ENCODE peak calls at places on chromosomes 5 and 9, in four cellular contexts. One of them, this sample, is unnamed.

GRCh38 chr5:80555099-80555498 is 15.0 kb downstream of the ANKRD34B start:
- DNase-seq in activated naive CD4-positive, alpha-beta T cell treated with anti-CD3 and anti-CD28 coated beads, Interleukin-2, amount 10 ng/mL, durations not matched to agents 7 days and 5 days: no peak
- DNase-seq in Calu3: no peak
- DNase-seq in stimulated activated effector memory CD8-positive, alpha-beta T cell treated with anti-CD3 and anti-CD28 coated beads, Interleukin-12 subunit alpha, Interleukin-12 subunit beta, amount 100 ng/mL, for 72 hours: no peak
- DNase-seq in this sample: no peak

GRCh38 chr9:129253820-129254381 is 75.8 kb upstream of the IER5L start:
- DNase-seq in activated naive CD4-positive, alpha-beta T cell treated with anti-CD3 and anti-CD28 coated beads, Interleukin-2, amount 10 ng/mL, durations not matched to agents 7 days and 5 days: peak; percentile 19
- DNase-seq in stimulated activated effector memory CD8-positive, alpha-beta T cell treated with anti-CD3 and anti-CD28 coated beads, Interleukin-12 subunit alpha, Interleukin-12 subunit beta, amount 100 ng/mL, for 72 hours: no peak
- DNase-seq in Calu3: no peak
- DNase-seq in this sample: no peak

GRCh38 chr9:1647776-1648175 is 367.4 kb upstream of the SMARCA2 start:
- DNase-seq in Calu3: no peak
- DNase-seq in activated naive CD4-positive, alpha-beta T cell treated with anti-CD3 and anti-CD28 coated beads, Interleukin-2, amount 10 ng/mL, durations not matched to agents 7 days and 5 days: no peak
- DNase-seq in stimulated activated effector memory CD8-positive, alpha-beta T cell treated with anti-CD3 and anti-CD28 coated beads, Interleukin-12 subunit alpha, Interleukin-12 subunit beta, amount 100 ng/mL, for 72 hours: no peak
- DNase-seq in this sample: no peak

GRCh38 chr5:42951169-42951846 is 88.8 kb downstream of the ANXA2R start:
- DNase-seq in activated naive CD4-positive, alpha-beta T cell treated with anti-CD3 and anti-CD28 coated beads, Interleukin-2, amount 10 ng/mL, durations not matched to agents 7 days and 5 days: peak; percentile 87
- DNase-seq in stimulated activated effector memory CD8-positive, alpha-beta T cell treated with anti-CD3 and anti-CD28 coated beads, Interleukin-12 subunit alpha, Interleukin-12 subunit beta, amount 100 ng/mL, for 72 hours: peak; percentile 56
- DNase-seq in Calu3: no peak
- DNase-seq in this sample: peak; percentile 24

GRCh38 chr9:98317134-98317857 is 61.8 kb upstream of the TBC1D2 start:
- DNase-seq in Calu3: no peak
- DNase-seq in activated naive CD4-positive, alpha-beta T cell treated with anti-CD3 and anti-CD28 coated beads, Interleukin-2, amount 10 ng/mL, durations not matched to agents 7 days and 5 days: no peak
- DNase-seq in stimulated activated effector memory CD8-positive, alpha-beta T cell treated with anti-CD3 and anti-CD28 coated beads, Interleukin-12 subunit alpha, Interleukin-12 subunit beta, amount 100 ng/mL, for 72 hours: no peak
- DNase-seq in this sample: peak; percentile 60

GRCh38 chr5:128201065-128201926 is 117.7 kb downstream of the SLC12A2 start:
- DNase-seq in activated naive CD4-positive, alpha-beta T cell treated with anti-CD3 and anti-CD28 coated beads, Interleukin-2, amount 10 ng/mL, durations not matched to agents 7 days and 5 days: peak; percentile 89
- DNase-seq in Calu3: peak; percentile 42
- DNase-seq in stimulated activated effector memory CD8-positive, alpha-beta T cell treated with anti-CD3 and anti-CD28 coated beads, Interleukin-12 subunit alpha, Interleukin-12 subunit beta, amount 100 ng/mL, for 72 hours: peak; percentile 84
- DNase-seq in this sample: peak; percentile 65

GRCh38 chr5:115124741-115125140 is 45.0 kb downstream of the TRIM36 start:
- DNase-seq in stimulated activated effector memory CD8-positive, alpha-beta T cell treated with anti-CD3 and anti-CD28 coated beads, Interleukin-12 subunit alpha, Interleukin-12 subunit beta, amount 100 ng/mL, for 72 hours: no peak
- DNase-seq in activated naive CD4-positive, alpha-beta T cell treated with anti-CD3 and anti-CD28 coated beads, Interleukin-2, amount 10 ng/mL, durations not matched to agents 7 days and 5 days: no peak
- DNase-seq in Calu3: no peak
- DNase-seq in this sample: no peak

GRCh38 chr9:134339183-134339806 is 13.0 kb downstream of the RXRA start:
- DNase-seq in stimulated activated effector memory CD8-positive, alpha-beta T cell treated with anti-CD3 and anti-CD28 coated beads, Interleukin-12 subunit alpha, Interleukin-12 subunit beta, amount 100 ng/mL, for 72 hours: no peak
- DNase-seq in Calu3: no peak
- DNase-seq in activated naive CD4-positive, alpha-beta T cell treated with anti-CD3 and anti-CD28 coated beads, Interleukin-2, amount 10 ng/mL, durations not matched to agents 7 days and 5 days: no peak
- DNase-seq in this sample: no peak

GRCh38 chr9:137784641-137785513 is 92.7 kb upstream of the CACNA1B start:
- DNase-seq in Calu3: no peak
- DNase-seq in activated naive CD4-positive, alpha-beta T cell treated with anti-CD3 and anti-CD28 coated beads, Interleukin-2, amount 10 ng/mL, durations not matched to agents 7 days and 5 days: no peak
- DNase-seq in stimulated activated effector memory CD8-positive, alpha-beta T cell treated with anti-CD3 and anti-CD28 coated beads, Interleukin-12 subunit alpha, Interleukin-12 subunit beta, amount 100 ng/mL, for 72 hours: no peak
- DNase-seq in this sample: no peak

GRCh38 chr9:72661401-72662135 is 140.2 kb downstream of the TMC1 start:
- DNase-seq in stimulated activated effector memory CD8-positive, alpha-beta T cell treated with anti-CD3 and anti-CD28 coated beads, Interleukin-12 subunit alpha, Interleukin-12 subunit beta, amount 100 ng/mL, for 72 hours: no peak
- DNase-seq in activated naive CD4-positive, alpha-beta T cell treated with anti-CD3 and anti-CD28 coated beads, Interleukin-2, amount 10 ng/mL, durations not matched to agents 7 days and 5 days: no peak
- DNase-seq in Calu3: no peak
- DNase-seq in this sample: no peak

GRCh38 chr9:107872457-107873192 is 383.1 kb upstream of the KLF4 start:
- DNase-seq in activated naive CD4-positive, alpha-beta T cell treated with anti-CD3 and anti-CD28 coated beads, Interleukin-2, amount 10 ng/mL, durations not matched to agents 7 days and 5 days: no peak
- DNase-seq in Calu3: no peak
- DNase-seq in stimulated activated effector memory CD8-positive, alpha-beta T cell treated with anti-CD3 and anti-CD28 coated beads, Interleukin-12 subunit alpha, Interleukin-12 subunit beta, amount 100 ng/mL, for 72 hours: no peak
- DNase-seq in this sample: no peak

GRCh38 chr9:126347911-126348760 is 21.5 kb downstream of the MVB12B start:
- DNase-seq in Calu3: no peak
- DNase-seq in stimulated activated effector memory CD8-positive, alpha-beta T cell treated with anti-CD3 and anti-CD28 coated beads, Interleukin-12 subunit alpha, Interleukin-12 subunit beta, amount 100 ng/mL, for 72 hours: no peak
- DNase-seq in activated naive CD4-positive, alpha-beta T cell treated with anti-CD3 and anti-CD28 coated beads, Interleukin-2, amount 10 ng/mL, durations not matched to agents 7 days and 5 days: no peak
- DNase-seq in this sample: no peak

GRCh38 chr5:127229185-127229889 is 61.3 kb upstream of the MEGF10 start:
- DNase-seq in activated naive CD4-positive, alpha-beta T cell treated with anti-CD3 and anti-CD28 coated beads, Interleukin-2, amount 10 ng/mL, durations not matched to agents 7 days and 5 days: peak; percentile 71
- DNase-seq in Calu3: peak; percentile 70
- DNase-seq in stimulated activated effector memory CD8-positive, alpha-beta T cell treated with anti-CD3 and anti-CD28 coated beads, Interleukin-12 subunit alpha, Interleukin-12 subunit beta, amount 100 ng/mL, for 72 hours: peak; percentile 27
- DNase-seq in this sample: peak; percentile 89

GRCh38 chr9:124733964-124734740 is 37.0 kb downstream of the NR6A1 start:
- DNase-seq in activated naive CD4-positive, alpha-beta T cell treated with anti-CD3 and anti-CD28 coated beads, Interleukin-2, amount 10 ng/mL, durations not matched to agents 7 days and 5 days: no peak
- DNase-seq in stimulated activated effector memory CD8-positive, alpha-beta T cell treated with anti-CD3 and anti-CD28 coated beads, Interleukin-12 subunit alpha, Interleukin-12 subunit beta, amount 100 ng/mL, for 72 hours: no peak
- DNase-seq in Calu3: peak; percentile 55
- DNase-seq in this sample: no peak

GRCh38 chr5:54320256-54320655 is 9.9 kb upstream of the ARL15 start:
- DNase-seq in activated naive CD4-positive, alpha-beta T cell treated with anti-CD3 and anti-CD28 coated beads, Interleukin-2, amount 10 ng/mL, durations not matched to agents 7 days and 5 days: no peak
- DNase-seq in Calu3: no peak
- DNase-seq in stimulated activated effector memory CD8-positive, alpha-beta T cell treated with anti-CD3 and anti-CD28 coated beads, Interleukin-12 subunit alpha, Interleukin-12 subunit beta, amount 100 ng/mL, for 72 hours: no peak
- DNase-seq in this sample: no peak

GRCh38 chr5:57157191-57157590 is 16.7 kb upstream of the GPBP1 start:
- DNase-seq in activated naive CD4-positive, alpha-beta T cell treated with anti-CD3 and anti-CD28 coated beads, Interleukin-2, amount 10 ng/mL, durations not matched to agents 7 days and 5 days: no peak
- DNase-seq in stimulated activated effector memory CD8-positive, alpha-beta T cell treated with anti-CD3 and anti-CD28 coated beads, Interleukin-12 subunit alpha, Interleukin-12 subunit beta, amount 100 ng/mL, for 72 hours: no peak
- DNase-seq in Calu3: no peak
- DNase-seq in this sample: no peak

GRCh38 chr9:121627432-121627831 is 24.0 kb upstream of the DAB2IP start:
- DNase-seq in activated naive CD4-positive, alpha-beta T cell treated with anti-CD3 and anti-CD28 coated beads, Interleukin-2, amount 10 ng/mL, durations not matched to agents 7 days and 5 days: no peak
- DNase-seq in Calu3: no peak
- DNase-seq in stimulated activated effector memory CD8-positive, alpha-beta T cell treated with anti-CD3 and anti-CD28 coated beads, Interleukin-12 subunit alpha, Interleukin-12 subunit beta, amount 100 ng/mL, for 72 hours: no peak
- DNase-seq in this sample: no peak

GRCh38 chr5:56405536-56405935 is 172.4 kb upstream of the ANKRD55 start:
- DNase-seq in stimulated activated effector memory CD8-positive, alpha-beta T cell treated with anti-CD3 and anti-CD28 coated beads, Interleukin-12 subunit alpha, Interleukin-12 subunit beta, amount 100 ng/mL, for 72 hours: no peak
- DNase-seq in Calu3: no peak
- DNase-seq in activated naive CD4-positive, alpha-beta T cell treated with anti-CD3 and anti-CD28 coated beads, Interleukin-2, amount 10 ng/mL, durations not matched to agents 7 days and 5 days: no peak
- DNase-seq in this sample: no peak

GRCh38 chr5:155587458-155587857 is 573.9 kb downstream of the KIF4B start:
- DNase-seq in activated naive CD4-positive, alpha-beta T cell treated with anti-CD3 and anti-CD28 coated beads, Interleukin-2, amount 10 ng/mL, durations not matched to agents 7 days and 5 days: no peak
- DNase-seq in stimulated activated effector memory CD8-positive, alpha-beta T cell treated with anti-CD3 and anti-CD28 coated beads, Interleukin-12 subunit alpha, Interleukin-12 subunit beta, amount 100 ng/mL, for 72 hours: no peak
- DNase-seq in Calu3: no peak
- DNase-seq in this sample: no peak

GRCh38 chr9:93657331-93658111 is 81.1 kb downstream of the PHF2 start:
- DNase-seq in stimulated activated effector memory CD8-positive, alpha-beta T cell treated with anti-CD3 and anti-CD28 coated beads, Interleukin-12 subunit alpha, Interleukin-12 subunit beta, amount 100 ng/mL, for 72 hours: no peak
- DNase-seq in activated naive CD4-positive, alpha-beta T cell treated with anti-CD3 and anti-CD28 coated beads, Interleukin-2, amount 10 ng/mL, durations not matched to agents 7 days and 5 days: peak; percentile 14
- DNase-seq in Calu3: no peak
- DNase-seq in this sample: no peak

GRCh38 chr9:2729003-2729402 is 11.7 kb downstream of the KCNV2 start:
- DNase-seq in stimulated activated effector memory CD8-positive, alpha-beta T cell treated with anti-CD3 and anti-CD28 coated beads, Interleukin-12 subunit alpha, Interleukin-12 subunit beta, amount 100 ng/mL, for 72 hours: no peak
- DNase-seq in Calu3: no peak
- DNase-seq in activated naive CD4-positive, alpha-beta T cell treated with anti-CD3 and anti-CD28 coated beads, Interleukin-2, amount 10 ng/mL, durations not matched to agents 7 days and 5 days: no peak
- DNase-seq in this sample: no peak

GRCh38 chr9:132066057-132066456 is 13.6 kb downstream of the MED27 start:
- DNase-seq in activated naive CD4-positive, alpha-beta T cell treated with anti-CD3 and anti-CD28 coated beads, Interleukin-2, amount 10 ng/mL, durations not matched to agents 7 days and 5 days: no peak
- DNase-seq in Calu3: no peak
- DNase-seq in stimulated activated effector memory CD8-positive, alpha-beta T cell treated with anti-CD3 and anti-CD28 coated beads, Interleukin-12 subunit alpha, Interleukin-12 subunit beta, amount 100 ng/mL, for 72 hours: no peak
- DNase-seq in this sample: no peak

GRCh38 chr9:101485873-101486692 is 47.6 kb upstream of the RNF20 start:
- DNase-seq in Calu3: peak; percentile 36
- DNase-seq in activated naive CD4-positive, alpha-beta T cell treated with anti-CD3 and anti-CD28 coated beads, Interleukin-2, amount 10 ng/mL, durations not matched to agents 7 days and 5 days: no peak
- DNase-seq in stimulated activated effector memory CD8-positive, alpha-beta T cell treated with anti-CD3 and anti-CD28 coated beads, Interleukin-12 subunit alpha, Interleukin-12 subunit beta, amount 100 ng/mL, for 72 hours: no peak
- DNase-seq in this sample: no peak

GRCh38 chr5:27087820-27088219 is 49.4 kb upstream of the CDH9 start:
- DNase-seq in stimulated activated effector memory CD8-positive, alpha-beta T cell treated with anti-CD3 and anti-CD28 coated beads, Interleukin-12 subunit alpha, Interleukin-12 subunit beta, amount 100 ng/mL, for 72 hours: no peak
- DNase-seq in activated naive CD4-positive, alpha-beta T cell treated with anti-CD3 and anti-CD28 coated beads, Interleukin-2, amount 10 ng/mL, durations not matched to agents 7 days and 5 days: no peak
- DNase-seq in Calu3: no peak
- DNase-seq in this sample: no peak

GRCh38 chr9:4592886-4593285 is 69.2 kb upstream of the PLPP6 start:
- DNase-seq in activated naive CD4-positive, alpha-beta T cell treated with anti-CD3 and anti-CD28 coated beads, Interleukin-2, amount 10 ng/mL, durations not matched to agents 7 days and 5 days: no peak
- DNase-seq in stimulated activated effector memory CD8-positive, alpha-beta T cell treated with anti-CD3 and anti-CD28 coated beads, Interleukin-12 subunit alpha, Interleukin-12 subunit beta, amount 100 ng/mL, for 72 hours: no peak
- DNase-seq in Calu3: no peak
- DNase-seq in this sample: no peak

GRCh38 chr5:52920929-52921328 is 68.2 kb upstream of the ITGA2 start:
- DNase-seq in activated naive CD4-positive, alpha-beta T cell treated with anti-CD3 and anti-CD28 coated beads, Interleukin-2, amount 10 ng/mL, durations not matched to agents 7 days and 5 days: no peak
- DNase-seq in Calu3: no peak
- DNase-seq in stimulated activated effector memory CD8-positive, alpha-beta T cell treated with anti-CD3 and anti-CD28 coated beads, Interleukin-12 subunit alpha, Interleukin-12 subunit beta, amount 100 ng/mL, for 72 hours: no peak
- DNase-seq in this sample: no peak

GRCh38 chr9:114301798-114302565 is 20.9 kb upstream of the ORM1 start:
- DNase-seq in activated naive CD4-positive, alpha-beta T cell treated with anti-CD3 and anti-CD28 coated beads, Interleukin-2, amount 10 ng/mL, durations not matched to agents 7 days and 5 days: no peak
- DNase-seq in stimulated activated effector memory CD8-positive, alpha-beta T cell treated with anti-CD3 and anti-CD28 coated beads, Interleukin-12 subunit alpha, Interleukin-12 subunit beta, amount 100 ng/mL, for 72 hours: no peak
- DNase-seq in Calu3: no peak
- DNase-seq in this sample: peak; percentile 42

GRCh38 chr9:118189615-118190014 is 485.4 kb downstream of the TLR4 start:
- DNase-seq in Calu3: no peak
- DNase-seq in activated naive CD4-positive, alpha-beta T cell treated with anti-CD3 and anti-CD28 coated beads, Interleukin-2, amount 10 ng/mL, durations not matched to agents 7 days and 5 days: no peak
- DNase-seq in stimulated activated effector memory CD8-positive, alpha-beta T cell treated with anti-CD3 and anti-CD28 coated beads, Interleukin-12 subunit alpha, Interleukin-12 subunit beta, amount 100 ng/mL, for 72 hours: no peak
- DNase-seq in this sample: no peak

GRCh38 chr9:14902561-14902960 is 7.7 kb downstream of the FREM1 start:
- DNase-seq in Calu3: no peak
- DNase-seq in stimulated activated effector memory CD8-positive, alpha-beta T cell treated with anti-CD3 and anti-CD28 coated beads, Interleukin-12 subunit alpha, Interleukin-12 subunit beta, amount 100 ng/mL, for 72 hours: no peak
- DNase-seq in activated naive CD4-positive, alpha-beta T cell treated with anti-CD3 and anti-CD28 coated beads, Interleukin-2, amount 10 ng/mL, durations not matched to agents 7 days and 5 days: no peak
- DNase-seq in this sample: no peak

GRCh38 chr9:10208691-10209069 is 404.1 kb downstream of the PTPRD start:
- DNase-seq in Calu3: no peak
- DNase-seq in stimulated activated effector memory CD8-positive, alpha-beta T cell treated with anti-CD3 and anti-CD28 coated beads, Interleukin-12 subunit alpha, Interleukin-12 subunit beta, amount 100 ng/mL, for 72 hours: no peak
- DNase-seq in activated naive CD4-positive, alpha-beta T cell treated with anti-CD3 and anti-CD28 coated beads, Interleukin-2, amount 10 ng/mL, durations not matched to agents 7 days and 5 days: no peak
- DNase-seq in this sample: no peak

GRCh38 chr5:135606431-135606830 is 27.6 kb upstream of the CXCL14 start:
- DNase-seq in Calu3: no peak
- DNase-seq in activated naive CD4-positive, alpha-beta T cell treated with anti-CD3 and anti-CD28 coated beads, Interleukin-2, amount 10 ng/mL, durations not matched to agents 7 days and 5 days: no peak
- DNase-seq in stimulated activated effector memory CD8-positive, alpha-beta T cell treated with anti-CD3 and anti-CD28 coated beads, Interleukin-12 subunit alpha, Interleukin-12 subunit beta, amount 100 ng/mL, for 72 hours: no peak
- DNase-seq in this sample: peak; percentile 13

GRCh38 chr9:72937545-72937944 is 15.3 kb downstream of the ALDH1A1 start:
- DNase-seq in stimulated activated effector memory CD8-positive, alpha-beta T cell treated with anti-CD3 and anti-CD28 coated beads, Interleukin-12 subunit alpha, Interleukin-12 subunit beta, amount 100 ng/mL, for 72 hours: no peak
- DNase-seq in Calu3: no peak
- DNase-seq in activated naive CD4-positive, alpha-beta T cell treated with anti-CD3 and anti-CD28 coated beads, Interleukin-2, amount 10 ng/mL, durations not matched to agents 7 days and 5 days: no peak
- DNase-seq in this sample: no peak

GRCh38 chr5:137034764-137035479 is 464.2 kb downstream of the SPOCK1 start:
- DNase-seq in stimulated activated effector memory CD8-positive, alpha-beta T cell treated with anti-CD3 and anti-CD28 coated beads, Interleukin-12 subunit alpha, Interleukin-12 subunit beta, amount 100 ng/mL, for 72 hours: no peak
- DNase-seq in activated naive CD4-positive, alpha-beta T cell treated with anti-CD3 and anti-CD28 coated beads, Interleukin-2, amount 10 ng/mL, durations not matched to agents 7 days and 5 days: no peak
- DNase-seq in Calu3: no peak
- DNase-seq in this sample: no peak

GRCh38 chr5:83924171-83924570 is 203.5 kb upstream of the HAPLN1 start:
- DNase-seq in stimulated activated effector memory CD8-positive, alpha-beta T cell treated with anti-CD3 and anti-CD28 coated beads, Interleukin-12 subunit alpha, Interleukin-12 subunit beta, amount 100 ng/mL, for 72 hours: no peak
- DNase-seq in Calu3: no peak
- DNase-seq in activated naive CD4-positive, alpha-beta T cell treated with anti-CD3 and anti-CD28 coated beads, Interleukin-2, amount 10 ng/mL, durations not matched to agents 7 days and 5 days: no peak
- DNase-seq in this sample: no peak

GRCh38 chr9:136740971-136741884 is 1.5 kb downstream of the LCN10 start:
- DNase-seq in Calu3: no peak
- DNase-seq in activated naive CD4-positive, alpha-beta T cell treated with anti-CD3 and anti-CD28 coated beads, Interleukin-2, amount 10 ng/mL, durations not matched to agents 7 days and 5 days: no peak
- DNase-seq in stimulated activated effector memory CD8-positive, alpha-beta T cell treated with anti-CD3 and anti-CD28 coated beads, Interleukin-12 subunit alpha, Interleukin-12 subunit beta, amount 100 ng/mL, for 72 hours: no peak
- DNase-seq in this sample: no peak

GRCh38 chr5:58666598-58667595 is 84.0 kb downstream of the RAB3C start:
- DNase-seq in Calu3: no peak
- DNase-seq in activated naive CD4-positive, alpha-beta T cell treated with anti-CD3 and anti-CD28 coated beads, Interleukin-2, amount 10 ng/mL, durations not matched to agents 7 days and 5 days: no peak
- DNase-seq in stimulated activated effector memory CD8-positive, alpha-beta T cell treated with anti-CD3 and anti-CD28 coated beads, Interleukin-12 subunit alpha, Interleukin-12 subunit beta, amount 100 ng/mL, for 72 hours: no peak
- DNase-seq in this sample: no peak

GRCh38 chr9:110640736-110641135 is 27.9 kb upstream of the MUSK start:
- DNase-seq in activated naive CD4-positive, alpha-beta T cell treated with anti-CD3 and anti-CD28 coated beads, Interleukin-2, amount 10 ng/mL, durations not matched to agents 7 days and 5 days: no peak
- DNase-seq in stimulated activated effector memory CD8-positive, alpha-beta T cell treated with anti-CD3 and anti-CD28 coated beads, Interleukin-12 subunit alpha, Interleukin-12 subunit beta, amount 100 ng/mL, for 72 hours: no peak
- DNase-seq in Calu3: no peak
- DNase-seq in this sample: no peak